ENCODE peak calls at places on chromosomes 7 and 10, in seven cellular contexts. T is T-helper 2 cell; V is cardiac muscle cell; F is anterior cingulate cortex; Q is WERI-Rb-1; C is T follicular helper cell; A is activated T-helper 1 cell treated with anti-CD3 and anti-CD28 coated beads, Interleukin-2, amount 50 U/mL, for 16 hours. R is an unnamed sample.

GRCh38 chr10:6514844-6515780 is 65.0 kb downstream of the PRKCQ start:
- DNase-seq in T (no peak), V (no peak), F (no peak), Q (no peak), C (no peak), A (no peak), R (no peak)

GRCh38 chr10:59894114-59894513 is 12.2 kb downstream of the CCDC6 start:
- DNase-seq in T (no peak), V (peak; percentile 87), F (peak; percentile 68), Q (no peak), C (no peak), A (no peak), R (no peak)

GRCh38 chr7:45192546-45193177 is 35.1 kb downstream of the RAMP3 start:
- DNase-seq in T (no peak), V (no peak), F (no peak), Q (no peak), C (no peak), A (no peak), R (no peak)

GRCh38 chr7:38833329-38833728 is 75.7 kb downstream of the VPS41 start:
- DNase-seq in T (no peak), V (no peak), F (no peak), Q (no peak), C (no peak), A (no peak), R (no peak)

GRCh38 chr10:90417056-90417455 is 440.8 kb downstream of the HTR7 start:
- DNase-seq in T (no peak), V (peak; percentile 88), F (no peak), Q (no peak), C (no peak), A (no peak), R (no peak)

GRCh38 chr10:5991708-5992107 is 14.4 kb upstream of the IL15RA start:
- DNase-seq in T (no peak), V (no peak), F (no peak), Q (no peak), C (no peak), A (no peak), R (no peak)

GRCh38 chr10:47264797-47265281 is 35.2 kb upstream of the GDF10 start:
- DNase-seq in T (no peak), V (no peak), F (no peak), Q (no peak), C (peak; percentile 58), A (no peak), R (no peak)

GRCh38 chr10:119644215-119644826 is 6.9 kb upstream of the BAG3 start:
- DNase-seq in T (no peak), V (no peak), F (no peak), Q (peak; percentile 41), C (no peak), A (no peak), R (no peak)

GRCh38 chr10:60428387-60428737 is 38.7 kb upstream of the ANK3 start:
- DNase-seq in T (no peak), V (peak; percentile 58), F (no peak), Q (no peak), C (no peak), A (no peak), R (no peak)

GRCh38 chr7:35691827-35692307 is 3.1 kb downstream of the HERPUD2 start:
- DNase-seq in T (no peak), V (peak; percentile 47), F (no peak), Q (no peak), C (peak; percentile 16), A (no peak), R (no peak)